ENCODE peak calls at places on chromosomes 16 and 17, in ten cellular contexts. Q is tibial nerve, G is stomach, X is A549, K is ovary, C is suprapubic skin, F is SK-N-SH, P is transverse colon, U is HepG2, M is K562. V is an unnamed sample.

GRCh38 chr16:79850348-79850747 is 249.8 kb upstream of the MAF start:
- DNase-seq in Q (no peak), G (no peak), X (no peak), K (no peak), C (no peak), F (no peak), P (peak), U (no peak), M (no peak), V (peak)

GRCh38 chr17:82247175-82247823 is 18.5 kb downstream of the SLC16A3 start:
- DNase-seq in Q (no peak), G (no peak), X (no peak), K (no peak), C (no peak), F (no peak), P (no peak), U (no peak), M (no peak), V (peak)

GRCh38 chr16:72471317-72471716 is 299.4 kb upstream of the PMFBP1 start:
- DNase-seq in Q (no peak), G (no peak), X (no peak), K (no peak), C (no peak), F (no peak), P (no peak), U (no peak), M (no peak), V (no peak)

GRCh38 chr16:84607694-84608093 is 10.2 kb downstream of the COTL1 start:
- DNase-seq in Q (no peak), G (no peak), X (no peak), K (no peak), C (no peak), F (no peak), P (peak), U (no peak), M (peak), V (no peak)

GRCh38 chr16:56629531-56629930 is 2.9 kb upstream of the MT1M start:
- DNase-seq in Q (no peak), G (no peak), X (no peak), K (no peak), C (no peak), F (peak), P (no peak), U (no peak), M (no peak), V (no peak)

GRCh38 chr16:23570992-23571632 is 13.6 kb downstream of the UBFD1 start:
- DNase-seq in Q (no peak), G (no peak), X (no peak), K (no peak), C (no peak), F (no peak), P (no peak), U (no peak), M (no peak), V (no peak)

GRCh38 chr17:71440513-71440912 is 680.3 kb upstream of the SOX9 start:
- DNase-seq in Q (no peak), G (no peak), X (no peak), K (no peak), C (no peak), F (no peak), P (no peak), U (no peak), M (no peak), V (no peak)

GRCh38 chr16:69320731-69321073 is 9.6 kb downstream of the VPS4A start:
- DNase-seq in Q (no peak), G (no peak), X (no peak), K (no peak), C (no peak), F (no peak), P (no peak), U (no peak), M (no peak), V (peak)

GRCh38 chr17:33451221-33451620 is 158.1 kb upstream of the ASIC2 start:
- DNase-seq in Q (no peak), G (no peak), X (no peak), K (no peak), C (no peak), F (no peak), P (no peak), U (no peak), M (no peak), V (no peak)

GRCh38 chr17:68365469-68365868 is 74.2 kb downstream of the ARSG start:
- DNase-seq in Q (no peak), G (no peak), X (no peak), K (no peak), C (no peak), F (no peak), P (no peak), U (no peak), M (no peak), V (no peak)

GRCh38 chr17:30550512-30551273 is 73.5 kb downstream of the GOSR1 start:
- DNase-seq in Q (no peak), G (peak), X (no peak), K (peak), C (no peak), F (no peak), P (peak), U (no peak), M (peak), V (no peak)

GRCh38 chr17:73516356-73516755 is 127.9 kb downstream of the SDK2 start:
- DNase-seq in Q (no peak), G (no peak), X (no peak), K (no peak), C (no peak), F (no peak), P (no peak), U (no peak), M (no peak), V (no peak)

GRCh38 chr17:61054430-61054829 is 345.2 kb upstream of the TBX2 start:
- DNase-seq in Q (no peak), G (no peak), X (no peak), K (no peak), C (no peak), F (no peak), P (no peak), U (no peak), M (no peak), V (no peak)

GRCh38 chr17:62804822-62805221 is 3.3 kb downstream of the MARCHF10 start:
- DNase-seq in Q (no peak), G (no peak), X (peak), K (no peak), C (no peak), F (no peak), P (no peak), U (no peak), M (no peak), V (no peak)

GRCh38 chr17:29138184-29138955 is 41.8 kb downstream of the MYO18A start:
- DNase-seq in Q (no peak), G (no peak), X (no peak), K (no peak), C (no peak), F (no peak), P (no peak), U (no peak), M (no peak), V (no peak)

GRCh38 chr17:76500074-76500744 is 1.0 kb downstream of the RHBDF2 start:
- DNase-seq in Q (no peak), G (no peak), X (no peak), K (no peak), C (no peak), F (no peak), P (peak), U (no peak), M (no peak), V (no peak)

GRCh38 chr17:1620486-1620885 is 8.1 kb downstream of the SLC43A2 start:
- DNase-seq in Q (no peak), G (no peak), X (no peak), K (no peak), C (no peak), F (no peak), P (no peak), U (no peak), M (no peak), V (no peak)

GRCh38 chr17:21394265-21394664 is 18.1 kb downstream of the KCNJ12 start:
- DNase-seq in Q (no peak), G (no peak), X (peak), K (no peak), C (no peak), F (no peak), P (no peak), U (no peak), M (no peak), V (no peak)

GRCh38 chr17:36112572-36112971 is 8.9 kb downstream of the CCL4 start:
- DNase-seq in Q (no peak), G (no peak), X (no peak), K (no peak), C (no peak), F (no peak), P (no peak), U (no peak), M (no peak), V (no peak)

GRCh38 chr16:21033707-21034106 is 116.9 kb downstream of the DNAH3 start:
- DNase-seq in Q (no peak), G (no peak), X (no peak), K (no peak), C (no peak), F (peak), P (no peak), U (no peak), M (no peak), V (no peak)

GRCh38 chr16:52568495-52568894 is 21.6 kb upstream of the TOX3 start:
- DNase-seq in Q (no peak), G (no peak), X (no peak), K (no peak), C (no peak), F (no peak), P (no peak), U (no peak), M (no peak), V (no peak)

GRCh38 chr16:15716694-15717447 is 66.8 kb downstream of the NDE1 start:
- DNase-seq in Q (no peak), G (no peak), X (no peak), K (no peak), C (no peak), F (no peak), P (no peak), U (no peak), M (no peak), V (no peak)

GRCh38 chr17:16122697-16123434 is 92.5 kb downstream of the NCOR1 start:
- DNase-seq in Q (no peak), G (no peak), X (no peak), K (no peak), C (no peak), F (no peak), P (no peak), U (no peak), M (no peak), V (no peak)

GRCh38 chr17:13542612-13543011 is 59.1 kb downstream of the HS3ST3A1 start:
- DNase-seq in Q (no peak), G (no peak), X (no peak), K (no peak), C (no peak), F (no peak), P (no peak), U (no peak), M (no peak), V (no peak)

GRCh38 chr16:3579776-3580175 is 2.6 kb upstream of the NLRC3 start:
- DNase-seq in Q (no peak), G (no peak), X (no peak), K (no peak), C (no peak), F (no peak), P (no peak), U (no peak), M (no peak), V (no peak)

GRCh38 chr17:43338886-43339516 is 59.8 kb upstream of the ARL4D start:
- DNase-seq in Q (peak), G (peak), X (no peak), K (peak), C (peak), F (no peak), P (peak), U (peak), M (no peak), V (peak)

GRCh38 chr16:47779201-47780016 is 318.3 kb downstream of the PHKB start:
- DNase-seq in Q (no peak), G (no peak), X (no peak), K (no peak), C (no peak), F (no peak), P (no peak), U (no peak), M (peak), V (no peak)

GRCh38 chr16:23634461-23635036 is 6.6 kb downstream of the PALB2 start:
- DNase-seq in Q (no peak), G (no peak), X (no peak), K (no peak), C (no peak), F (no peak), P (no peak), U (no peak), M (no peak), V (no peak)

GRCh38 chr17:65455972-65456343 is 105.5 kb downstream of the AXIN2 start:
- DNase-seq in Q (no peak), G (no peak), X (no peak), K (no peak), C (no peak), F (peak), P (peak), U (peak), M (no peak), V (no peak)

GRCh38 chr16:81448154-81449131 is 3.8 kb downstream of the CMIP start:
- DNase-seq in Q (no peak), G (peak), X (no peak), K (no peak), C (no peak), F (no peak), P (peak), U (peak), M (no peak), V (no peak)

GRCh38 chr17:36703860-36704266 is 102.5 kb downstream of the MRM1 start:
- DNase-seq in Q (no peak), G (no peak), X (peak), K (peak), C (no peak), F (peak), P (peak), U (no peak), M (peak), V (no peak)

GRCh38 chr17:46166692-46167249 is 26.5 kb downstream of the KANSL1 start:
- DNase-seq in Q (no peak), G (no peak), X (no peak), K (no peak), C (no peak), F (no peak), P (no peak), U (no peak), M (no peak), V (no peak)

GRCh38 chr17:17351901-17352781 is 49.0 kb downstream of the NT5M start:
- DNase-seq in Q (no peak), G (peak), X (no peak), K (peak), C (no peak), F (peak), P (no peak), U (peak), M (peak), V (no peak)

GRCh38 chr16:760498-761343 is at the start of gene MSLN:
- DNase-seq in Q (no peak), G (no peak), X (no peak), K (no peak), C (no peak), F (no peak), P (no peak), U (peak), M (no peak), V (no peak)
- TF ChIP-seq EP300 in Q (no peak), G (no peak), X (no peak), K (no peak), C (no peak), F (no peak), P (no peak), U (no peak), M (no peak), V (no peak)

GRCh38 chr16:85731179-85731578 is 19.7 kb downstream of the C16orf74 start:
- DNase-seq in Q (no peak), G (no peak), X (no peak), K (no peak), C (no peak), F (no peak), P (no peak), U (no peak), M (no peak), V (no peak)

GRCh38 chr16:85733155-85733838 is 17.6 kb downstream of the C16orf74 start:
- DNase-seq in Q (no peak), G (no peak), X (no peak), K (no peak), C (no peak), F (no peak), P (no peak), U (no peak), M (no peak), V (no peak)

GRCh38 chr16:85729452-85729851 is 21.4 kb downstream of the C16orf74 start:
- DNase-seq in Q (no peak), G (no peak), X (no peak), K (no peak), C (no peak), F (no peak), P (no peak), U (no peak), M (no peak), V (no peak)

GRCh38 chr16:85728879-85729278 is 22.0 kb downstream of the C16orf74 start:
- DNase-seq in Q (no peak), G (no peak), X (no peak), K (no peak), C (no peak), F (no peak), P (no peak), U (no peak), M (no peak), V (no peak)

DNA sequence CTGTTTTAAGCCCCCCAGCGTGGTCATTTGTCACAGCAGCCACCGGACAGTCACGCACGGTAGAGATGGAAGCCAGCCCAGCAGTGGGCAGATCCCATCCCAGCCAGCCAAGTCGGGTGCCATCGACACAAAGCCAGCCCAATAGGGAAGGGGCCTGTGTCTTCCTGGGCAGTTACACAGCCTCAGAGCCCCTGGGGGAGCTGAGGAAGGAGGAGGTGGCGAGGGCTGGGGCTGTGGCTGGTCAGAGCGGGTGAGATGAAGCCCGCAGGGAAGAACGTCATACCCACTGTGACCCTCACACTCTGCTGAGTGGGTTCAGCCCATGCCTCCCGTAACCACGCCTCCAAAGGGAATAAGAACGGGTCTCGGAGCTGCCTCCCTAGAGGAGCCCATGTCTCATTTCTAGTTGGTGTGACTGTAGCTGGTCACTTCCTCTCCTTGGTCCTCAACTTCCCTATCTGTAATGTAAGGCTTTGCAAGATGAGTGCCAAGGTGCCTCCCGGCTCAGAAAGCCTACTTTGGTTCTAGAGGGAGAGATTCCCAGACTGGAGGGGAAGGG is 20.9 kb downstream of the C16orf74 start:
- DNase-seq in Q (no peak), G (no peak), X (no peak), K (no peak), C (no peak), F (no peak), P (no peak), U (no peak), M (no peak), V (no peak)
- TF ChIP-seq EP300 in Q (no peak), G (no peak), X (no peak), K (no peak), C (no peak), F (no peak), P (no peak), U (no peak), M (no peak), V (no peak)

DNA sequence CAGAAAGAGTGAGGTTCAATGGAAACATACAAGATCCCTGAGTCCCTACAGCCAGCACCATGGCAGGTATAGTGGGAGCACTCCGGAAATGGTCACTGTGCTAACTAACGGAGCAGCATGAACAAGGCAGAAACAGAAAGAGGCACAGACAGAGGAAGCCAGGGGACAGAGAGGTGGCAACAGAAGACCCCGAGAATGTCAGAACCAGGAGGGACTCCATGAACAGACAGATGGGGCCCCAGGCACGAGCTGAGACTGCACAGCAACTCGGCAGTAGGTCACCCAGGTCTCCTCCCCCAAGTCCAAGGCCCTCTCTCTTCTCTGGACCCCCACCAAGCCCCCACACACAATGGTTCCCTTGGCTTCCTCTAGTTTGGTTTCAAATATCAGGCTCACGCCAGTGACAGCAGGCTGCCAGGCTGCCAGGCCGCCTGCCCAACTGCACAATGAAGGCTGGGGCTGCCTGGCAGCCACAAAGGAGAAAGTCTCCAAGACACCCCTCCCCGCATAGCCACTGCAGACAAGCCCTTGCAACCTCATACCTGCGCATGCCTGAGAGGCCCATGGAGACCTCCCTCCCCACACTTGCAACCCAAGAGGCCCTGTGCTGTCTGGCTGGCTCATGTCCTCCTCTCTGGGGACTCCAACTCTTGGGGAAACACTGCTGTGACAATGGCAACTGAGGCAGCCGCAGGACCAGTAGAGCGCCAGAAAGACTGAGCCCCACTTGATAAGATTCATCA is 54.7 kb downstream of the PIMREG start:
- DNase-seq in Q (no peak), G (no peak), X (no peak), K (no peak), C (peak), F (no peak), P (no peak), U (no peak), M (no peak), V (peak)
- TF ChIP-seq EP300 in Q (no peak), G (no peak), X (no peak), K (no peak), C (no peak), F (no peak), P (no peak), U (no peak), M (no peak), V (no peak)

DNA sequence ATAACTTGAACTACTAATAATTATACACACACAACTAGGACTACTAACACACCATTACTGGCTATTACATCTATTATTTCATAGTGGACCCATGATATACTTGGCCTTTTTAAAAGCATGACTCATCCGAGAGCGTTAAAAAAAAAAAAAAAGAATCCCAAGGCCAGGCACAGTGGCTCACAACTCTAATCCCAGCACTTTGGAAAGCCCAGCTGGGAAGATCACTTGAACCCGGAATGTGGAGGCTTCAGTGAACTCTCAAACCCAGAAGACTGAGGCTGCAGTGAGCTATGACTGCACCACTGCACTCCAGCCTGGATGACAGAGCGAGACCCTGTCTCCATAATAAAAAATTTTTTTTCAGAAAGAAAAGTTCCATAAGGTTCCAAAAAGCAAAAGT is 3.1 kb downstream of the GLG1 start:
- DNase-seq in Q (no peak), G (no peak), X (no peak), K (no peak), C (no peak), F (no peak), P (no peak), U (peak), M (no peak), V (peak)
- TF ChIP-seq EP300 in Q (no peak), G (no peak), X (no peak), K (no peak), C (no peak), F (no peak), P (no peak), U (no peak), M (no peak), V (no peak)